ENCODE peak calls at places on chromosomes 3 and 15, in ten cellular contexts. L is globus pallidus; B is stimulated activated CD8-positive, alpha-beta memory T cell treated with anti-CD3 and anti-CD28 coated beads, Interleukin-4, amount 100 ng/mL, for 48 hours; A is COR-L47; K is stimulated activated CD4-positive, alpha-beta T cell treated with anti-CD3 and anti-CD28 coated beads, TNF-alpha, amount 100 ng/mL, for 4 hours; V is EL; Q is stimulated activated naive B cell treated with anti-CD40 and anti-IgM and Interleukin-4, amounts not matched to agents 10 μg/mL and 1 μg/mL and 100 μg/mL, for 72 hours; D is Calu3; M is stimulated activated naive CD8-positive, alpha-beta T cell treated with anti-CD3 and anti-CD28 coated beads, Interleukin-15, Interleukin-2, amounts not matched to agents 100 U/mL and 50 U/mL, for 24 hours; H is heart right ventricle. S is an unnamed sample.

GRCh38 chr3:97835761-97836160 is 13.9 kb downstream of the CRYBG3 start:
- DNase-seq in L (no peak), B (no peak), A (no peak), K (no peak), V (peak; percentile 67), Q (no peak), D (no peak), M (no peak), H (no peak), S (no peak)

GRCh38 chr15:83582386-83582785 is 71.5 kb upstream of the ADAMTSL3 start:
- DNase-seq in L (no peak), B (no peak), A (no peak), K (no peak), V (no peak), Q (no peak), D (no peak), M (no peak), H (no peak), S (no peak)

GRCh38 chr15:66046751-66047150 is 177.5 kb downstream of the RAB11A start:
- DNase-seq in L (no peak), B (no peak), A (peak; percentile 23), K (no peak), V (no peak), Q (no peak), D (peak; percentile 52), M (no peak), H (no peak), S (no peak)

GRCh38 chr3:120497318-120497717 is 46.5 kb upstream of the FSTL1 start:
- DNase-seq in L (no peak), B (no peak), A (no peak), K (no peak), V (peak; percentile 97), Q (no peak), D (no peak), M (no peak), H (peak; percentile 42), S (no peak)

GRCh38 chr3:188554404-188554803 is 400.4 kb downstream of the LPP start:
- DNase-seq in L (no peak), B (no peak), A (no peak), K (no peak), V (peak; percentile 25), Q (no peak), D (no peak), M (no peak), H (no peak), S (no peak)

GRCh38 chr3:151445283-151446001 is 15.4 kb downstream of the IGSF10 start:
- DNase-seq in L (no peak), B (no peak), A (no peak), K (no peak), V (peak; percentile 92), Q (no peak), D (peak; percentile 17), M (no peak), H (no peak), S (peak; percentile 69)

GRCh38 chr3:17841190-17841828 is 98.9 kb upstream of the TBC1D5 start:
- DNase-seq in L (peak; percentile 65), B (peak; percentile 90), A (peak; percentile 21), K (peak; percentile 47), V (peak; percentile 62), Q (peak; percentile 53), D (peak; percentile 85), M (peak; percentile 87), H (peak; percentile 70), S (peak; percentile 55)

GRCh38 chr3:33579843-33580242 is 138.2 kb downstream of the CLASP2 start:
- DNase-seq in L (no peak), B (no peak), A (no peak), K (no peak), V (no peak), Q (no peak), D (no peak), M (no peak), H (no peak), S (no peak)

GRCh38 chr15:98655732-98656131 is 7.4 kb downstream of the IGF1R start:
- DNase-seq in L (no peak), B (no peak), A (no peak), K (no peak), V (no peak), Q (no peak), D (no peak), M (no peak), H (no peak), S (no peak)

GRCh38 chr3:156226676-156227420 is 106.5 kb downstream of the KCNAB1 start:
- DNase-seq in L (no peak), B (no peak), A (no peak), K (no peak), V (no peak), Q (no peak), D (no peak), M (no peak), H (no peak), S (no peak)

GRCh38 chr3:42732196-42732828 is 29.7 kb upstream of the HHATL start:
- DNase-seq in L (peak; percentile 99), B (peak; percentile 4), A (no peak), K (no peak), V (no peak), Q (no peak), D (peak; percentile 43), M (no peak), H (no peak), S (no peak)

GRCh38 chr15:97101572-97101971 is 771.1 kb downstream of the NR2F2 start:
- DNase-seq in L (no peak), B (no peak), A (no peak), K (no peak), V (no peak), Q (no peak), D (no peak), M (no peak), H (no peak), S (no peak)

GRCh38 chr3:45988100-45988761 is 7.4 kb downstream of the FYCO1 start:
- DNase-seq in L (no peak), B (no peak), A (no peak), K (no peak), V (no peak), Q (no peak), D (no peak), M (no peak), H (no peak), S (no peak)

GRCh38 chr3:176141837-176142236 is 1055.4 kb downstream of the TBL1XR1 start:
- DNase-seq in L (no peak), B (no peak), A (no peak), K (no peak), V (no peak), Q (no peak), D (no peak), M (no peak), H (no peak), S (no peak)

GRCh38 chr15:41104234-41104633 is 11.8 kb downstream of the INO80 start:
- DNase-seq in L (no peak), B (no peak), A (no peak), K (no peak), V (peak; percentile 35), Q (no peak), D (no peak), M (no peak), H (no peak), S (no peak)

GRCh38 chr3:124837065-124837464 is 50.1 kb downstream of the ITGB5 start:
- DNase-seq in L (no peak), B (no peak), A (no peak), K (no peak), V (no peak), Q (no peak), D (no peak), M (no peak), H (no peak), S (no peak)

GRCh38 chr15:76964157-76964556 is 30.8 kb upstream of the PSTPIP1 start:
- DNase-seq in L (no peak), B (no peak), A (no peak), K (no peak), V (peak; percentile 14), Q (no peak), D (no peak), M (no peak), H (no peak), S (no peak)

GRCh38 chr3:16665282-16665741 is 60.1 kb upstream of the DAZL start:
- DNase-seq in L (no peak), B (no peak), A (no peak), K (no peak), V (peak; percentile 45), Q (no peak), D (peak; percentile 21), M (no peak), H (no peak), S (no peak)

GRCh38 chr15:35060591-35060990 is 24.5 kb downstream of the NANOGP8 start:
- DNase-seq in L (no peak), B (no peak), A (no peak), K (no peak), V (no peak), Q (no peak), D (no peak), M (no peak), H (no peak), S (no peak)

GRCh38 chr15:96064351-96064756 is 266.1 kb upstream of the NR2F2 start:
- DNase-seq in L (no peak), B (no peak), A (no peak), K (no peak), V (peak; percentile 17), Q (no peak), D (no peak), M (no peak), H (no peak), S (no peak)

S was measured in CD14-positive monocyte.